ENCODE peak calls at places on chromosomes 6 and 20, in five cellular contexts. M is HFFc6, B is left lung, H is nephron progenitor cell, N is lower lobe of right lung. W is an unnamed sample.
A peak's percentile ranks its signal among the peaks of the same experiment; 100 is the strongest.

GRCh38 chr6:1910621-1911407 is 301.1 kb downstream of the FOXC1 start:
- DNase-seq in M (peak; percentile 9), B (no peak), H (no peak), N (no peak), W (no peak)

GRCh38 chr20:58649288-58650180 is 1.5 kb upstream of the STX16 start:
- DNase-seq in M (no peak), B (no peak), H (peak; percentile 54), N (peak; percentile 61), W (no peak)

GRCh38 chr6:35216412-35216732 is 2.6 kb downstream of the SCUBE3 start:
- DNase-seq in M (no peak), B (no peak), H (no peak), N (no peak), W (no peak)

GRCh38 chr6:106609699-106610098 is 19.6 kb downstream of the RTN4IP1 start:
- DNase-seq in M (no peak), B (no peak), H (no peak), N (no peak), W (no peak)

GRCh38 chr6:70956451-70957283 is at the start of gene B3GAT2:
- DNase-seq in M (no peak), B (no peak), H (peak; percentile 66), N (no peak), W (no peak)

GRCh38 chr6:20706293-20707165 is 172.3 kb downstream of the CDKAL1 start:
- DNase-seq in M (peak; percentile 15), B (no peak), H (no peak), N (no peak), W (no peak)

GRCh38 chr6:20715135-20715806 is 181.0 kb downstream of the CDKAL1 start:
- DNase-seq in M (no peak), B (no peak), H (no peak), N (no peak), W (no peak)

GRCh38 chr6:107129370-107129925 is 14.1 kb upstream of the BEND3 start:
- DNase-seq in M (no peak), B (no peak), H (no peak), N (no peak), W (no peak)

GRCh38 chr20:62376112-62377063 is 9.3 kb upstream of the LAMA5 start:
- DNase-seq in M (no peak), B (no peak), H (peak; percentile 70), N (no peak), W (no peak)

GRCh38 chr6:16764188-16764950 is 3.1 kb upstream of the ATXN1 start:
- DNase-seq in M (peak; percentile 59), B (no peak), H (no peak), N (no peak), W (no peak)

GRCh38 chr6:14910692-14911547 is 334.9 kb upstream of the JARID2 start:
- DNase-seq in M (no peak), B (peak; percentile 74), H (no peak), N (peak; percentile 79), W (no peak)

GRCh38 chr6:117919775-117920492 is 12.9 kb downstream of the SLC35F1 start:
- DNase-seq in M (no peak), B (no peak), H (peak; percentile 73), N (peak; percentile 50), W (no peak)

GRCh38 chr20:33709905-33710541 is 10.1 kb downstream of the PXMP4 start:
- DNase-seq in M (no peak), B (peak; percentile 66), H (no peak), N (no peak), W (no peak)

DNA sequence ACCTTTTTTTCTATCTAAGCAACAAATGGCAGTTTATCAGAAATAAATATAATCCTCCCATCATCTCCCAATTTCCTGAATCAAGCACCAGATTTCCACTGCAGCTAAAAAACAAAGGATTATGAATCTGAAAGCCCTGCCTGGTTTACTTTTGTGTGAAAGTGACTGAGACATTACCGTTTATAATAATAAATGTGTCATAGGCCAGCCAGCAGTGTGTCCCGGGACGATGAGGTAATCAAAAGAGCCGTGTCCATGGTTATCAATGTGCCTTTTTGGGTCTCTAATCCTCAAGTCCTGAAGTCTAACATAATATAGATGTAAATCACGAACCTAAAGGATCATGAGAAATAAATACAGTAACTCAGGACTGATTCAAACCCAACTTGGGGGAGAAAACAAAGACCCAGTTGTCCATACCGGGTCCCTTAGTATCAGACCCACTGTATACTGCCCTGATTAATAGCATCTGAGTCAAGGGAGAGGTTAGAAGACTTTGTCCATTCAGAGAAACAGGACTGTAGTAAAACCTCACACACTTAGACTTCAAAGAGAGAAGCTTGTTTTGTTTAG is 149.1 kb downstream of the SASH1 start:
- DNase-seq in M (peak; percentile 18), B (no peak), H (no peak), N (no peak), W (no peak)
- TF ChIP-seq CTCF in M (no peak), B (no peak), H (no peak), N (no peak), W (no peak)

DNA sequence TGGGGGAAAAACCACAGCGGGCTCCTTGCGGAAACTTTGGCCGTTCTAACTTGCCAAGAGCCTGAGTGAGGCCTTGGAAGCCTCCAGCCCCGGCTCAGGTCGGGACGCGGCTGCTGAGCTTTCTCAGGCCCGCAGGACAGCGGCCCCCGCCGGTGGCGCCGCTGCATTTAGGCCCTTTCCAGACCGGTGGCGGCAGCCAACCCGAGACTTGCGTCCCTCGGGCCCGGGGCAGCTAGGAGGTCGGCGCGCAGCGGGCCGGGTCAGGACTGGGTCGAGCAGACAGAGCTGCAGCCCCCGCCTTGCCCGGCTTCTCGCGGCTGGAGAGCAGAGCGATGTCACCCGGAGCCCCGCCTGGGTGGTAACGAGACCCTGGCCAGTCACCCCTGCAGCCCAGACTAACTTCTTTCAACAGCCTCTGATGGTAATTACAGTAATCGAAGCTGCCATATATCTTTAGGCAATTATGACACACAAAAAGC is 2.7 kb downstream of the NR2E1 start:
- DNase-seq in M (no peak), B (no peak), H (peak; percentile 70), N (peak; percentile 65), W (no peak)
- TF ChIP-seq CTCF in M (peak; percentile 32), B (no peak), H (peak; percentile 9), N (peak; percentile 36), W (peak; percentile 24)

GRCh38 chr6:149046164-149046821 is 271.2 kb upstream of the TAB2 start:
- DNase-seq in M (no peak), B (no peak), H (no peak), N (no peak), W (no peak)

GRCh38 chr6:149045404-149045803 is 272.1 kb upstream of the TAB2 start:
- DNase-seq in M (no peak), B (no peak), H (no peak), N (no peak), W (no peak)

GRCh38 chr6:149041953-149042352 is 275.6 kb upstream of the TAB2 start:
- DNase-seq in M (no peak), B (no peak), H (no peak), N (no peak), W (no peak)

GRCh38 chr6:149044394-149044965 is 273.0 kb upstream of the TAB2 start:
- DNase-seq in M (no peak), B (no peak), H (no peak), N (no peak), W (no peak)

GRCh38 chr6:149043476-149044130 is 273.9 kb upstream of the TAB2 start:
- DNase-seq in M (peak; percentile 10), B (no peak), H (peak; percentile 24), N (no peak), W (no peak)
- TF ChIP-seq CTCF in M (peak; percentile 67), B (no peak), H (peak; percentile 15), N (peak; percentile 21), W (peak; percentile 33)

DNA sequence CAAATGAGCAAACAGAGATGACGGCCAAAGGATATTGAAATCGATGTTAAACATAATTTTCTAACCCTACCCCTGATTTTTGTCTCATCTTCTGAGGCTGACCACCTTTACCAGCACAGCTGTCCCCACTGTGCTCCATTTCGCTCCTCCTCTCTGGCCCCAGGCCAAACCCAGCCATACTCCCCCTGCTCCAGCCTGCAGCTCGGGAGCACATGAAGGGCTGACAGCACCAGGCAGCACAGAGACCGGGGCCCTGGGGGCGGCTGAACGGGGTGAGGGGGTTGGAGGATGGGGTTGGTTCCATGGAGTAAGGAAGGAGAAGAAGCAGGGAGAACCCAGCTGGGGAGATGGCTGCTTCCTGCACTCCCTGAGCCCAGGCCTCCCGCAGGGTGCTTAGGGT is 3.2 kb upstream of the NCR2 start:
- DNase-seq in M (no peak), B (no peak), H (no peak), N (no peak), W (no peak)
- TF ChIP-seq CTCF in M (no peak), B (no peak), H (no peak), N (no peak), W (no peak)

GRCh38 chr20:35739294-35740163 is 2.5 kb downstream of the RBM39 start:
- DNase-seq in M (peak; percentile 66), B (no peak), H (no peak), N (no peak), W (no peak)
- TF ChIP-seq CTCF in M (peak; percentile 67), B (no peak), H (no peak), N (no peak), W (peak; percentile 34)

GRCh38 chr20:31440012-31440659 is at the start of gene DEFB123:
- DNase-seq in M (no peak), B (no peak), H (no peak), N (no peak), W (no peak)
- TF ChIP-seq CTCF in M (peak; percentile 68), B (no peak), H (no peak), N (no peak), W (no peak)

DNA sequence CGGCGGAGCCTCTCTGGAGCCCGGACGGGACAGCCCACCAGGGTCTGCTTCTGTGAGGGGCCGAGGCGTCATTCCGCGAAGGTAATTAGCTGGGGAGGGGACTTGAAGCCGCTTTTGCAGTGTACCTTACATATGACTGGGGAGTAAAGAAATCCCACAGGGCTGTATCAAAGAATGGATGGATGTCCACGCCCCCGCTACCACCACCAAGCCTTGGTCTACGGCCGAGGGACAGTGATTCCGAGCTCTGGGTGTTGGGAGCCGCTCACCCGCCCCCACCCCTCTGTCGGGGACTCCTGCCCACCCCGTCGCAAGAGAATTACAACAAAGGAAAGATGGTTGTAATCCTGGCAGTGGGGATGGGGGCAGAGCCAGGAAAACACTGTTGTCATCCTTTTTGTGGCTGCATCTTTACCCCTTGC is 767 bp upstream of the FBXO30 start:
- DNase-seq in M (no peak), B (no peak), H (peak; percentile 59), N (no peak), W (no peak)
- TF ChIP-seq CTCF in M (no peak), B (no peak), H (no peak), N (no peak), W (no peak)

GRCh38 chr6:166768761-166769160 is 141.7 kb upstream of the RPS6KA2 start:
- DNase-seq in M (no peak), B (no peak), H (no peak), N (no peak), W (no peak)

GRCh38 chr6:166769648-166770047 is 142.6 kb upstream of the RPS6KA2 start:
- DNase-seq in M (no peak), B (no peak), H (no peak), N (no peak), W (no peak)

GRCh38 chr6:166771701-166772100 is 144.7 kb upstream of the RPS6KA2 start:
- DNase-seq in M (no peak), B (no peak), H (no peak), N (no peak), W (no peak)

GRCh38 chr6:166772518-166772917 is 145.5 kb upstream of the RPS6KA2 start:
- DNase-seq in M (no peak), B (no peak), H (no peak), N (no peak), W (no peak)

GRCh38 chr6:166770216-166771116 is 143.4 kb upstream of the RPS6KA2 start:
- DNase-seq in M (peak; percentile 6), B (no peak), H (no peak), N (no peak), W (no peak)
- TF ChIP-seq CTCF in M (peak; percentile 48), B (no peak), H (peak; percentile 10), N (no peak), W (peak; percentile 10)